ENCODE peak calls at places on chromosome 5, in six cellular contexts. One of them, this sample, is unnamed.

GRCh38 chr5:176647870-176648466 is 684 bp downstream of the TSPAN17 start:
- DNase-seq in HepG2: no peak
- DNase-seq in K562: peak
- DNase-seq in GM12878: no peak
- DNase-seq in GM12891: no peak
- DNase-seq in H1: no peak
- DNase-seq in this sample: no peak

GRCh38 chr5:64977779-64978178 is 209.0 kb downstream of the CWC27 start:
- DNase-seq in HepG2: no peak
- DNase-seq in K562: no peak
- DNase-seq in GM12878: no peak
- DNase-seq in GM12891: no peak
- DNase-seq in H1: no peak
- DNase-seq in this sample: no peak

GRCh38 chr5:60092671-60093422 is 199.3 kb upstream of the PDE4D start:
- DNase-seq in HepG2: peak
- DNase-seq in K562: no peak
- DNase-seq in GM12878: no peak
- DNase-seq in GM12891: no peak
- DNase-seq in H1: no peak
- DNase-seq in this sample: no peak

GRCh38 chr5:94715843-94716242 is 97.4 kb downstream of the SLF1 start:
- DNase-seq in HepG2: no peak
- DNase-seq in K562: no peak
- DNase-seq in GM12878: no peak
- DNase-seq in GM12891: no peak
- DNase-seq in H1: no peak
- DNase-seq in this sample: no peak

GRCh38 chr5:111829701-111830100 is 72.7 kb upstream of the NREP start:
- DNase-seq in HepG2: no peak
- DNase-seq in K562: no peak
- DNase-seq in GM12878: no peak
- DNase-seq in GM12891: no peak
- DNase-seq in H1: no peak
- DNase-seq in this sample: no peak

GRCh38 chr5:132064738-132065331 is 4.4 kb downstream of the IL3 start:
- DNase-seq in HepG2: peak
- DNase-seq in K562: peak
- DNase-seq in GM12878: peak
- DNase-seq in GM12891: peak
- DNase-seq in H1: peak
- DNase-seq in this sample: peak

GRCh38 chr5:35853652-35854051 is 3.0 kb upstream of the IL7R start:
- DNase-seq in HepG2: no peak
- DNase-seq in K562: no peak
- DNase-seq in GM12878: no peak
- DNase-seq in GM12891: no peak
- DNase-seq in H1: no peak
- DNase-seq in this sample: no peak

GRCh38 chr5:54803381-54804025 is 181.9 kb downstream of the ESM1 start:
- DNase-seq in HepG2: no peak
- DNase-seq in K562: no peak
- DNase-seq in GM12878: no peak
- DNase-seq in GM12891: no peak
- DNase-seq in H1: no peak
- DNase-seq in this sample: no peak

GRCh38 chr5:134468921-134469400 is 56.5 kb upstream of the JADE2 start:
- DNase-seq in HepG2: no peak
- DNase-seq in K562: no peak
- DNase-seq in GM12878: no peak
- DNase-seq in GM12891: no peak
- DNase-seq in H1: no peak
- DNase-seq in this sample: no peak

GRCh38 chr5:9015250-9015936 is 530.5 kb downstream of the SEMA5A start:
- DNase-seq in HepG2: no peak
- DNase-seq in K562: no peak
- DNase-seq in GM12878: no peak
- DNase-seq in GM12891: no peak
- DNase-seq in H1: no peak
- DNase-seq in this sample: no peak

GRCh38 chr5:16384222-16384621 is 81.4 kb downstream of the ZNF622 start:
- DNase-seq in HepG2: no peak
- DNase-seq in K562: no peak
- DNase-seq in GM12878: no peak
- DNase-seq in GM12891: no peak
- DNase-seq in H1: no peak
- DNase-seq in this sample: no peak

GRCh38 chr5:112006721-112007120 is 249.7 kb upstream of the NREP start:
- DNase-seq in HepG2: no peak
- DNase-seq in K562: no peak
- DNase-seq in GM12878: no peak
- DNase-seq in GM12891: no peak
- DNase-seq in H1: no peak
- DNase-seq in this sample: no peak

GRCh38 chr5:103895738-103896137 is 333.1 kb upstream of the NUDT12 start:
- DNase-seq in HepG2: no peak
- DNase-seq in K562: no peak
- DNase-seq in GM12878: no peak
- DNase-seq in GM12891: no peak
- DNase-seq in H1: no peak
- DNase-seq in this sample: no peak

GRCh38 chr5:150399158-150400019 is 13.3 kb downstream of the CD74 start:
- DNase-seq in HepG2: no peak
- DNase-seq in K562: no peak
- DNase-seq in GM12878: no peak
- DNase-seq in GM12891: no peak
- DNase-seq in H1: no peak
- DNase-seq in this sample: no peak

GRCh38 chr5:111461261-111461671 is 51.1 kb downstream of the STARD4 start:
- DNase-seq in HepG2: no peak
- DNase-seq in K562: no peak
- DNase-seq in GM12878: no peak
- DNase-seq in GM12891: no peak
- DNase-seq in H1: peak
- DNase-seq in this sample: no peak

GRCh38 chr5:173888473-173889135 is 455 bp downstream of the CPEB4 start:
- DNase-seq in HepG2: no peak
- DNase-seq in K562: peak
- DNase-seq in GM12878: no peak
- DNase-seq in GM12891: no peak
- DNase-seq in H1: no peak
- DNase-seq in this sample: no peak
- TF ChIP-seq TAF1 in HepG2: no peak
- TF ChIP-seq TAF1 in K562: no peak
- TF ChIP-seq TAF1 in GM12878: no peak
- TF ChIP-seq TAF1 in GM12891: no peak
- TF ChIP-seq TAF1 in H1: no peak
- TF ChIP-seq TAF1 in this sample: no peak

DNA sequence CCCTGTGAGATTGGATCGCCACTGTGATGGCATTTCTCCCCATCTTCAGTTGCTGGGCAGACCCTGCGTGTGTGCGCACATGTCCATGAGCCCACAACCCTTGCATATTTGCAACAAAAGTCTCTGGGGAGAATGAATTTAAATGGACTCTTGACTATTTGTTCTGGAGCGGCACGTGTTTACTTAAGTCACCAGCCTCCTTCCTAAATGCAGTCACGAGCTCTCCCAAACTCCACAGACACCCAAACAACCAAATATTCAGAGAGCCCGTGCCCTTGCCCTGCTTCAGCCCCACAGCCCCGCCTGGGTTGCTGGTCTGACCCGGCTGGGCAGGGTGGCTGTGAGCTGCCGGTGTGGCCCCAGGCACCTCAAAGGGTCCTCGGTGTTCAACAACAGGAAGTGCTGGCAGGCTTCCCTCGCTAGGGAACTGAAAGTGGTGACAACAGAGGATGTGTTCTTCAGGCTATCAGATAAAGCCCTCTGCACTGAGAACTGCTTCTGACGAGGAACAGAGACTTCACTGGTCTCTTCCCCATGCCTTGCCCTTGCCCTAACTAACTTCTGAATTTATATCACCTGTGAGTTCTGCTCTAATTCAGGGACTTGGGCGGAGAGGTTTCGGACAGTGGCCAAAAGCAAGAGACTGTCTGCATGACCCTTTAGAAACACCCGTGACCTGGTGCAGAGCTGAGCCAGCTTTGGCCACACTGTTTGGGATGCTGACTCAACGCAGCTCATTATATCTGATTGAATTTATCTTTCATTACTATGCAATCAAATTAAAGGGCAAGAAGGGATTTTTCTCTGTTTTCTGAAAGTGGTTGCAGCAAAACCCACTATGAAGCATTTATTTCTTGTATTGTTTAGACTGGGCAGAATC is 19.2 kb upstream of the CD180 start:
- DNase-seq in HepG2: peak
- DNase-seq in K562: no peak
- DNase-seq in GM12878: peak
- DNase-seq in GM12891: peak
- DNase-seq in H1: no peak
- DNase-seq in this sample: peak
- TF ChIP-seq POLR2A in HepG2: peak
- TF ChIP-seq POLR2A in K562: no peak
- TF ChIP-seq POLR2A in GM12878: peak
- TF ChIP-seq POLR2A in GM12891: no peak
- TF ChIP-seq POLR2A in H1: no peak
- TF ChIP-seq POLR2A in this sample: no peak

GRCh38 chr5:32095261-32095671 is 78.9 kb downstream of the GOLPH3 start:
- DNase-seq in HepG2: no peak
- DNase-seq in K562: no peak
- DNase-seq in GM12878: no peak
- DNase-seq in GM12891: no peak
- DNase-seq in H1: no peak
- DNase-seq in this sample: no peak
- TF ChIP-seq POLR2AphosphoS5 in HepG2: no peak
- TF ChIP-seq POLR2AphosphoS5 in K562: no peak
- TF ChIP-seq POLR2AphosphoS5 in GM12878: no peak
- TF ChIP-seq POLR2AphosphoS5 in GM12891: no peak
- TF ChIP-seq POLR2AphosphoS5 in H1: no peak
- TF ChIP-seq POLR2AphosphoS5 in this sample: no peak

DNA sequence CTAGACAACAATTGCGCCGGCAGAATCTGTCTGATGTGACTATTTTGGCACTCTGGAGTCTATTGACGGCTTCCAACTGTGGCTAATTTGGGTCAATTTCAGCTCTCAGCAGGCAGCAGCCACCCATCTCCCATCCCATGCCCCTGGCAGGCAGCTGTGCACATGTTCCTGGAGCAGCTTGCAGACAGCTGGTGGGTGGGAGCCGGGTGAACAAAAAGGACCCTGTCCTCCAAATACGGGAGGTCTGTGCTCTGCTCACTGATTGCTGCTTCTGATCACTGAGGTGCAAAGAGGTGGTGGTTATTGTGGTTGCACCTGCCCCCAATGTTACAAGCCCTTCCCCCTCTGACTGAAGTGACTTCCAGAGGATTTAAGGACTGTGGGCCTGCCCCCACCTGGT is 45.0 kb upstream of the N4BP3 start:
- DNase-seq in HepG2: no peak
- DNase-seq in K562: no peak
- DNase-seq in GM12878: no peak
- DNase-seq in GM12891: no peak
- DNase-seq in H1: no peak
- DNase-seq in this sample: no peak
- TF ChIP-seq TAF1 in HepG2: no peak
- TF ChIP-seq TAF1 in K562: no peak
- TF ChIP-seq TAF1 in GM12878: no peak
- TF ChIP-seq TAF1 in GM12891: no peak
- TF ChIP-seq TAF1 in H1: no peak
- TF ChIP-seq TAF1 in this sample: no peak

DNA sequence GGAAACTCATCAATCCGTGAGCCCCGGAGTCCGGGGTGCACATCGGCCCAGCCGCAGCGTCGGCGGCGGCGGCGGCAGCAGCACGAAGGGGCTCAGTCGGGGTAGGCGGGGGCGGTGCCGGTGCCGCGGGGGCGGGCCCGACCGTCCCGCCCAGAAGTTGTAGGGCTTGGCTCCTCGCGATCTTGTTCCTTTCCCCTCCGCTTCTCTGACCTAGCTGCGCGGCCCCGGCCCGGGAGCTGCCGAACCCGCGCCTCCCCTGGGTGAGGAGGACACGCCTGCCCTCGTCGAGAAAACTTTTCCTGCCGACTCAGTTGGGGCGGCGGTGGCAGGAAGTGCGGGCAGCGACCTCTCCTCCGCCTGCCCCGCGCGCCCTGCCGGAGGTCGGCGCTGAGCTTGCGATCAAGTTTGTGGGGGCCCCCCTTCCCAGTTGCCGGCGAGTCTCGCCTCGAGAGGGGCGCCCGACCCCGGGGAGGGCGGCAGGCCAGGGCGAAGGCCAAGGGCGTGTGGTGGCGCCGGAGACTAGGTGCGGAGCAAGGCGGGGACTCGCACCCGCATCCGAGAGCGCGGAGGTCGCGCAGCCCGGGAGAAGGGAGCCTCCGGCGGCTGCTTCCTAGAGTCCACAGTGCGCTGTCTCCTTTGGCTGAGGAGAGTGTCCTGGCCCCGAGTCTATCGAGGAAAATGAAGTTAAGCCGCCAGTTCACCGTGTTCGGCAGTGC is at the start of gene MAN2A1:
- DNase-seq in HepG2: peak
- DNase-seq in K562: peak
- DNase-seq in GM12878: no peak
- DNase-seq in GM12891: peak
- DNase-seq in H1: no peak
- DNase-seq in this sample: peak
- TF ChIP-seq POLR2A in HepG2: no peak
- TF ChIP-seq POLR2A in K562: peak
- TF ChIP-seq POLR2A in GM12878: peak
- TF ChIP-seq POLR2A in GM12891: no peak
- TF ChIP-seq POLR2A in H1: no peak
- TF ChIP-seq POLR2A in this sample: no peak

DNA sequence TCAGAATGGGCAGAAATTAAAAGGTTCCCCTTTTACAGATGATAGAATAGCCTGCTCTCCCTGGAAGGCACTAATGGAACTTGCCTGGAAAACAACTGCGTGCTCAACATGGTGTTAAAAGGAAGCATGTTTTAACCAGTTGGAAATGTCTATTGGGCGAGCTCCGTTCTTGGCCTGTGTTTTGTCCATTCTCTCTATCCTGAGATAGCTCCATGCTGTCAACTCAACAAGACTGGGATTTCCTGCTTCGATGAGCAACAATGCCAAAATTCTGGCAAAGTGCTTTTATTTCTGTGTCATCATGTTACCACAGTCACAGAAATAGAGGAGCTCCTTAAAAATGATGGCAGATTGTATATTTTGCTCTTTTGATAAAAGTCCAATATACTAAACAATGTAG is 198.3 kb downstream of the PLK2 start:
- DNase-seq in HepG2: no peak
- DNase-seq in K562: no peak
- DNase-seq in GM12878: no peak
- DNase-seq in GM12891: no peak
- DNase-seq in H1: no peak
- DNase-seq in this sample: no peak
- TF ChIP-seq POLR2AphosphoS5 in HepG2: no peak
- TF ChIP-seq POLR2AphosphoS5 in K562: no peak
- TF ChIP-seq POLR2AphosphoS5 in GM12878: no peak
- TF ChIP-seq POLR2AphosphoS5 in GM12891: no peak
- TF ChIP-seq POLR2AphosphoS5 in H1: no peak
- TF ChIP-seq POLR2AphosphoS5 in this sample: no peak

This sample was measured in GM12892.